ENCODE peak calls at places on chromosomes 16 and 17, in eight cellular contexts. B, X, N, V, W, R, O and C are unnamed samples. For H3K9me3, the result is how much of the 10 kb centered on the place peaks cover.

GRCh38 chr17:41048441-41048840 is 1.3 kb upstream of the KRTAP2-1 start:
- DNase-seq in N (no peak), R (no peak), V (no peak), B (no peak), O (no peak), X (no peak), W (no peak), C (no peak)

GRCh38 chr17:6641374-6641818 is 536 bp downstream of the TXNDC17 start:
- DNase-seq in R (no peak), N (peak), O (no peak), X (peak), B (no peak), V (no peak), W (no peak), C (no peak)

GRCh38 chr16:68760671-68761275 is 23.7 kb downstream of the CDH1 start:
- DNase-seq in X (peak), O (peak), B (no peak), N (peak), V (no peak), W (no peak), R (no peak), C (no peak)

GRCh38 chr17:78407387-78407990 is 29.0 kb downstream of the PGS1 start:
- DNase-seq in B (peak), V (no peak), X (no peak), O (no peak), R (no peak), N (no peak), W (no peak), C (no peak)

GRCh38 chr16:48959204-48959603 is 322.4 kb downstream of the CBLN1 start:
- DNase-seq in B (no peak), X (no peak), V (no peak), O (no peak), N (no peak), W (no peak), R (no peak), C (peak)

GRCh38 chr17:39027037-39027436 is 59.8 kb upstream of the FBXO47 start:
- DNase-seq in N (peak), O (no peak), W (peak), R (no peak), V (peak), B (peak), X (peak), C (no peak)

GRCh38 chr17:56912105-56912999 is 1.5 kb downstream of the TRIM25 start:
- DNase-seq in N (peak), X (no peak), O (no peak), R (no peak), V (no peak), W (peak), B (peak), C (no peak)

GRCh38 chr16:1870365-1871082 is 1.4 kb downstream of the MEIOB start:
- DNase-seq in B (no peak), R (no peak), W (peak), O (peak), X (peak), N (peak), V (no peak), C (no peak)

GRCh38 chr17:51537996-51538550 is 277.7 kb downstream of the UTP18 start:
- DNase-seq in X (no peak), V (no peak), B (no peak), O (no peak), N (no peak), W (no peak), R (no peak), C (no peak)

GRCh38 chr16:86563489-86564345 is 2.9 kb upstream of the FOXC2 start:
- DNase-seq in N (peak), O (peak), V (peak), X (peak), B (peak), W (peak), R (peak), C (peak)

GRCh38 chr16:78488461-78488860 is 389.0 kb downstream of the WWOX start:
- DNase-seq in X (no peak), O (no peak), R (no peak), N (no peak), V (no peak), B (no peak), W (no peak), C (no peak)

GRCh38 chr16:78487471-78487870 is 388.0 kb downstream of the WWOX start:
- DNase-seq in R (no peak), B (no peak), V (no peak), X (no peak), O (no peak), N (no peak), W (no peak), C (no peak)

GRCh38 chr16:78490431-78490830 is 391.0 kb downstream of the WWOX start:
- DNase-seq in O (no peak), V (no peak), W (no peak), R (no peak), N (no peak), X (no peak), B (no peak), C (no peak)

GRCh38 chr16:78489631-78490030 is 390.2 kb downstream of the WWOX start:
- DNase-seq in O (no peak), X (no peak), N (no peak), R (no peak), W (no peak), V (no peak), B (no peak), C (no peak)

DNA sequence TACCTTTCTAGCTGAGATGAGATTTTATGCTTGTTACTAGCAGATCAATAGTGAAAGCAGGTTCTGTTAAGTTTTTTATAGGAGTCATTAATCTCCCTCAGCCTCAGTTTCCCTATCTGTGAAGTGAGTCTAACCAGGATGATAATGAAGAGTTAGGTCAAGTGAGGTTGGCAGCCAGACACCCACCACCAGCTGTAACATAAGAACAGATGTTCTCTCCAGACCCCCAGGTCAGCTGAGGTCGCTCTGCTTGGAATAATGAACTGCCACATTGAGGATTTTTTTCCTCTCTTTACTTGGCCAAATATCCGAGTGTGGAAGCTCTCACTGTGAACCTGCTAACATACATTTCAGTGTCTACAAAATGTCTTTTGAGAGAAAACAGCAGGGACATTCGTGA is 389.6 kb downstream of the WWOX start:
- DNase-seq in O (no peak), V (no peak), B (no peak), W (no peak), X (no peak), R (no peak), N (no peak), C (no peak)
- H3K9me3 ChIP-seq in O (under half), V (under half), B (under half), W (under half), X (under half), R (under half), N (under half), C (under half)

GRCh38 chr16:78994135-78994534 is 606.4 kb downstream of the MAF start:
- DNase-seq in V (no peak), R (no peak), B (no peak), X (no peak), N (no peak), O (no peak), W (no peak), C (no peak)
- H3K9me3 ChIP-seq in V (under half), R (under half), B (under half), X (under half), N (under half), O (under half), W (under half), C (under half)

DNA sequence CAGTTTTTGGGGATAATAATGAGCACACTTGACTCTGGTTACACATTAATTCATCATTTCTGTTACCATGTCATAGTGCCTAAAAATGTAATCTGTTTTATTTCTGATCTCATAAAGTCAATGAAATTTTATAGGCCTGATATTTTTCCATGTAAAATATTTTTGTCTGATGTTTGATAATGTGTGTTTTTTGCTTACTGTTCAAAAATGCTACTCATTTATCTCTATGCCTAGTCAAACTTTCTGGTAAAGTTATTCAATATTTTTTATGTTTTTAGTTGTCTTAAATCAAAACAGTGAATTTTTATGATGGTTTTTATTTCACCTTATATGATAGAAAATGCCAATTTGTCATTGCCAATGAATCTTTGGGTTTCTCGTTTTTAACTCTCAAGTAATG is 147.0 kb downstream of the AHSP start:
- DNase-seq in O (no peak), V (no peak), N (no peak), X (no peak), R (no peak), W (no peak), B (no peak), C (no peak)
- H3K9me3 ChIP-seq in O (under half), V (under half), N (under half), X (under half), R (under half), W (under half), B (under half), C (under half)

GRCh38 chr16:79664407-79664806 is 63.9 kb upstream of the MAF start:
- DNase-seq in B (no peak), O (no peak), N (no peak), W (no peak), V (no peak), X (no peak), R (no peak), C (no peak)
- H3K9me3 ChIP-seq in B (under half), O (under half), N (under half), W (under half), V (under half), X (under half), R (under half), C (under half)

GRCh38 chr16:35752012-35752772 is 2292.8 kb downstream of the TP53TG3F start:
- DNase-seq in W (no peak), X (no peak), V (no peak), N (no peak), O (no peak), R (no peak), B (no peak), C (no peak)

GRCh38 chr16:35753559-35754390 is 2294.4 kb downstream of the TP53TG3F start:
- DNase-seq in B (no peak), W (no peak), V (peak), R (no peak), N (no peak), O (no peak), X (peak), C (peak)

GRCh38 chr16:35751191-35751941 is 2292.0 kb downstream of the TP53TG3F start:
- DNase-seq in O (no peak), X (no peak), B (peak), R (no peak), W (no peak), N (no peak), V (peak), C (peak)

GRCh38 chr16:35754391-35755369 is 2295.3 kb downstream of the TP53TG3F start:
- DNase-seq in V (no peak), X (peak), B (no peak), N (no peak), R (no peak), O (no peak), W (no peak), C (peak)

GRCh38 chr16:35752773-35753558 is 2293.6 kb downstream of the TP53TG3F start:
- DNase-seq in R (no peak), O (no peak), X (no peak), B (no peak), W (no peak), N (no peak), V (peak), C (peak)
- H3K9me3 ChIP-seq in R (under half), O (under half), X (under half), B (under half), W (under half), N (under half), V (under half), C (under half)

DNA sequence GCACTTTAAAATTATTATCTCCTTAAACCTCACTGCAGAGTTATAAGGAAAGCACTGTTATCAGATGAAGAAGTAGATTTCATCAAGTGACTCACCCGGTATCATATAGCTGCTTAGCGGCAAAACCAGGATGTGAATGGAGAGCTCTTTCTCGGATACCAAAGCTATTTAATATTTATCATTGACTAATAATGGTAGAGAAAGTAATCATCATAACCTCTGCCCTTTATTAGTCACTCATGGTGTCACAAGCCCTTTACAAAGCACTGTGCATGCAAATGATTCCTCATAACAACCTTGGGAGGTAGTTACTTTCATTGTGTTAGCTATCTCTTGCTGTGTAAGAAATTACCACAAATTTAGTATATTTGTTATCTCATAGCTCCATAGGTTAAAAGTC is 592.9 kb downstream of the MAF start:
- DNase-seq in B (no peak), O (no peak), W (no peak), R (no peak), N (no peak), X (no peak), V (no peak), C (no peak)
- H3K9me3 ChIP-seq in B (under half), O (under half), W (under half), R (under half), N (under half), X (under half), V (under half), C (under half)

DNA sequence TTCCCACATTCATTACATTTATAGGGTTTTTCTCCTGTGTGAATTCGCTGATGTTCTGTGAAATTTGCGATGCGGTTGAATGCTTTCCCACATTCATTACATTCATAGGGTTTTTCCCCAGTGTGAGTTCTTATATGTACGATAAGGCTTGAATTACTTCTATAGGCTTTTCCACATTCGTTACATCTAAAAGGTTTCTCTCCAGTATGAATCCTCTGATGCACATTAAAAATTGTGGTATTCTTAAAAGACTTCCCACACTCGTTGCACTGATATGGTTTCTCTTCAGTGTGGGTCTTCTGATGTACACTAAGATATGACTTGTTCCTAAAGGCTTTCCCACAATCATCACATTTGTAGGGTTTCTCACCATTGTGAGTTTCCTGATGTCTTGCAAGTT is 30.4 kb downstream of the ZNF624 start:
- DNase-seq in B (no peak), X (no peak), R (no peak), O (no peak), W (no peak), V (no peak), N (no peak), C (no peak)
- H3K9me3 ChIP-seq in B (under half), X (half or more), R (under half), O (half or more), W (under half), V (half or more), N (under half), C (half or more)

GRCh38 chr16:80208015-80208414 is 332.8 kb upstream of the DYNLRB2 start:
- DNase-seq in O (no peak), W (no peak), N (no peak), R (no peak), B (no peak), X (no peak), V (no peak), C (no peak)
- H3K9me3 ChIP-seq in O (under half), W (under half), N (under half), R (under half), B (under half), X (under half), V (under half), C (under half)

GRCh38 chr17:35084987-35085386 is 21.5 kb upstream of the RFFL start:
- DNase-seq in O (peak), R (no peak), W (no peak), N (no peak), V (no peak), B (no peak), X (peak), C (no peak)
- H3K9me3 ChIP-seq in O (under half), R (under half), W (under half), N (under half), V (under half), B (under half), X (under half), C (under half)

GRCh38 chr17:70987867-70988340 is 818.6 kb downstream of the KCNJ2 start:
- DNase-seq in B (no peak), O (no peak), W (no peak), X (no peak), N (peak), R (no peak), V (no peak), C (no peak)
- H3K9me3 ChIP-seq in B (under half), O (under half), W (under half), X (under half), N (under half), R (under half), V (under half), C (under half)